ENCODE peak calls at places on chromosomes 1 and 21, in seven cellular contexts. One of them, this sample, is unnamed.

GRCh38 chr1:20404466-20404865 is 81.5 kb downstream of the CAMK2N1 start:
- DNase-seq in stimulated activated CD8-positive, alpha-beta memory T cell treated with anti-CD3 and anti-CD28 coated beads, Interleukin-2, amount 100 ng/mL, for 48 hours: no peak
- DNase-seq in COR-L47: no peak
- DNase-seq in foreskin melanocyte: no peak
- DNase-seq in ovary: no peak
- DNase-seq in GDM1: no peak
- DNase-seq in NCI-H1930: no peak
- DNase-seq in this sample: no peak

GRCh38 chr1:110207831-110208230 is 2.3 kb upstream of the KCNC4 start:
- DNase-seq in NCI-H1930: peak
- DNase-seq in GDM1: peak
- DNase-seq in COR-L47: peak
- DNase-seq in foreskin melanocyte: no peak
- DNase-seq in stimulated activated CD8-positive, alpha-beta memory T cell treated with anti-CD3 and anti-CD28 coated beads, Interleukin-2, amount 100 ng/mL, for 48 hours: peak
- DNase-seq in ovary: peak
- DNase-seq in this sample: peak

GRCh38 chr1:223135176-223135575 is 7.9 kb downstream of the TLR5 start:
- DNase-seq in COR-L47: no peak
- DNase-seq in ovary: peak
- DNase-seq in NCI-H1930: no peak
- DNase-seq in foreskin melanocyte: no peak
- DNase-seq in GDM1: no peak
- DNase-seq in stimulated activated CD8-positive, alpha-beta memory T cell treated with anti-CD3 and anti-CD28 coated beads, Interleukin-2, amount 100 ng/mL, for 48 hours: no peak
- DNase-seq in this sample: no peak

GRCh38 chr21:31161157-31161556 is 122.9 kb upstream of the KRTAP19-8 start:
- DNase-seq in stimulated activated CD8-positive, alpha-beta memory T cell treated with anti-CD3 and anti-CD28 coated beads, Interleukin-2, amount 100 ng/mL, for 48 hours: no peak
- DNase-seq in NCI-H1930: no peak
- DNase-seq in foreskin melanocyte: peak
- DNase-seq in GDM1: no peak
- DNase-seq in ovary: no peak
- DNase-seq in COR-L47: no peak
- DNase-seq in this sample: peak

GRCh38 chr1:235783148-235783776 is 83.4 kb downstream of the LYST start:
- DNase-seq in ovary: no peak
- DNase-seq in NCI-H1930: no peak
- DNase-seq in GDM1: no peak
- DNase-seq in foreskin melanocyte: no peak
- DNase-seq in COR-L47: peak
- DNase-seq in stimulated activated CD8-positive, alpha-beta memory T cell treated with anti-CD3 and anti-CD28 coated beads, Interleukin-2, amount 100 ng/mL, for 48 hours: no peak
- DNase-seq in this sample: no peak

GRCh38 chr1:180156631-180157091 is 2.0 kb downstream of the QSOX1 start:
- DNase-seq in COR-L47: no peak
- DNase-seq in ovary: no peak
- DNase-seq in NCI-H1930: no peak
- DNase-seq in foreskin melanocyte: no peak
- DNase-seq in GDM1: no peak
- DNase-seq in stimulated activated CD8-positive, alpha-beta memory T cell treated with anti-CD3 and anti-CD28 coated beads, Interleukin-2, amount 100 ng/mL, for 48 hours: no peak
- DNase-seq in this sample: no peak

GRCh38 chr1:37537378-37537777 is 16.7 kb downstream of the SNIP1 start:
- DNase-seq in NCI-H1930: no peak
- DNase-seq in foreskin melanocyte: no peak
- DNase-seq in ovary: no peak
- DNase-seq in GDM1: no peak
- DNase-seq in stimulated activated CD8-positive, alpha-beta memory T cell treated with anti-CD3 and anti-CD28 coated beads, Interleukin-2, amount 100 ng/mL, for 48 hours: no peak
- DNase-seq in COR-L47: no peak
- DNase-seq in this sample: no peak

GRCh38 chr1:222167896-222168295 is 380.0 kb downstream of the HHIPL2 start:
- DNase-seq in foreskin melanocyte: no peak
- DNase-seq in stimulated activated CD8-positive, alpha-beta memory T cell treated with anti-CD3 and anti-CD28 coated beads, Interleukin-2, amount 100 ng/mL, for 48 hours: no peak
- DNase-seq in GDM1: no peak
- DNase-seq in ovary: no peak
- DNase-seq in NCI-H1930: no peak
- DNase-seq in COR-L47: no peak
- DNase-seq in this sample: no peak

GRCh38 chr1:36352141-36352909 is 28.9 kb upstream of the EVA1B start:
- DNase-seq in stimulated activated CD8-positive, alpha-beta memory T cell treated with anti-CD3 and anti-CD28 coated beads, Interleukin-2, amount 100 ng/mL, for 48 hours: no peak
- DNase-seq in GDM1: no peak
- DNase-seq in COR-L47: no peak
- DNase-seq in ovary: no peak
- DNase-seq in NCI-H1930: no peak
- DNase-seq in foreskin melanocyte: no peak
- DNase-seq in this sample: no peak

GRCh38 chr1:55472784-55473183 is 257.6 kb upstream of the USP24 start:
- DNase-seq in COR-L47: no peak
- DNase-seq in foreskin melanocyte: no peak
- DNase-seq in NCI-H1930: no peak
- DNase-seq in ovary: no peak
- DNase-seq in stimulated activated CD8-positive, alpha-beta memory T cell treated with anti-CD3 and anti-CD28 coated beads, Interleukin-2, amount 100 ng/mL, for 48 hours: no peak
- DNase-seq in GDM1: no peak
- DNase-seq in this sample: no peak

This sample was measured in COLO829.